ENCODE peak calls at places on chromosomes 3 and 15, in eight cellular contexts. G is esophagus squamous epithelium, K is spleen, E is GM12891, I is upper lobe of left lung, L is heart left ventricle, S is tibial nerve, C is adrenal gland. Z is an unnamed sample.

GRCh38 chr15:63953524-63953923 is 92.8 kb downstream of the DAPK2 start:
- DNase-seq in G (no peak), K (no peak), E (no peak), I (no peak), L (no peak), S (no peak), C (peak), Z (no peak)

GRCh38 chr15:39579487-39580116 is 1.3 kb upstream of the THBS1 start:
- DNase-seq in G (no peak), K (no peak), E (no peak), I (peak), L (peak), S (peak), C (peak), Z (peak)

GRCh38 chr3:195823998-195824397 is 12.3 kb upstream of the MUC4 start:
- DNase-seq in G (no peak), K (no peak), E (no peak), I (no peak), L (no peak), S (no peak), C (peak), Z (no peak)

GRCh38 chr3:147699175-147699838 is 290.1 kb downstream of the ZIC1 start:
- DNase-seq in G (no peak), K (no peak), E (no peak), I (no peak), L (no peak), S (no peak), C (no peak), Z (no peak)

GRCh38 chr3:119647177-119647576 is 13.2 kb downstream of the POPDC2 start:
- DNase-seq in G (no peak), K (no peak), E (no peak), I (no peak), L (peak), S (no peak), C (no peak), Z (no peak)

GRCh38 chr3:10443791-10444429 is 61.5 kb downstream of the ATP2B2 start:
- DNase-seq in G (no peak), K (peak), E (no peak), I (no peak), L (no peak), S (no peak), C (no peak), Z (no peak)

GRCh38 chr3:120552184-120553020 is 43.7 kb upstream of the NDUFB4 start:
- DNase-seq in G (no peak), K (no peak), E (no peak), I (no peak), L (peak), S (no peak), C (no peak), Z (no peak)

GRCh38 chr15:69648775-69649735 is 196.4 kb downstream of the RPLP1 start:
- DNase-seq in G (no peak), K (no peak), E (no peak), I (no peak), L (no peak), S (no peak), C (no peak), Z (no peak)

GRCh38 chr3:15903776-15904720 is 106.3 kb upstream of the ANKRD28 start:
- DNase-seq in G (no peak), K (no peak), E (no peak), I (no peak), L (peak), S (no peak), C (peak), Z (peak)

GRCh38 chr3:15903164-15903563 is 105.4 kb upstream of the ANKRD28 start:
- DNase-seq in G (no peak), K (no peak), E (no peak), I (no peak), L (peak), S (peak), C (peak), Z (peak)

GRCh38 chr3:15899438-15899837 is 101.7 kb upstream of the ANKRD28 start:
- DNase-seq in G (no peak), K (no peak), E (no peak), I (no peak), L (no peak), S (no peak), C (no peak), Z (no peak)

GRCh38 chr3:15905041-15905440 is 107.3 kb upstream of the ANKRD28 start:
- DNase-seq in G (no peak), K (no peak), E (no peak), I (no peak), L (no peak), S (no peak), C (no peak), Z (no peak)
- TF ChIP-seq POLR2A in G (no peak), K (no peak), E (no peak), I (no peak), L (no peak), S (no peak), C (no peak), Z (no peak)

GRCh38 chr3:9396632-9397330 is 634 bp upstream of the SETD5 start:
- DNase-seq in G (peak), K (peak), E (peak), I (peak), L (peak), S (peak), C (peak), Z (peak)
- TF ChIP-seq POLR2A in G (peak), K (peak), E (peak), I (no peak), L (no peak), S (no peak), C (no peak), Z (no peak)

DNA sequence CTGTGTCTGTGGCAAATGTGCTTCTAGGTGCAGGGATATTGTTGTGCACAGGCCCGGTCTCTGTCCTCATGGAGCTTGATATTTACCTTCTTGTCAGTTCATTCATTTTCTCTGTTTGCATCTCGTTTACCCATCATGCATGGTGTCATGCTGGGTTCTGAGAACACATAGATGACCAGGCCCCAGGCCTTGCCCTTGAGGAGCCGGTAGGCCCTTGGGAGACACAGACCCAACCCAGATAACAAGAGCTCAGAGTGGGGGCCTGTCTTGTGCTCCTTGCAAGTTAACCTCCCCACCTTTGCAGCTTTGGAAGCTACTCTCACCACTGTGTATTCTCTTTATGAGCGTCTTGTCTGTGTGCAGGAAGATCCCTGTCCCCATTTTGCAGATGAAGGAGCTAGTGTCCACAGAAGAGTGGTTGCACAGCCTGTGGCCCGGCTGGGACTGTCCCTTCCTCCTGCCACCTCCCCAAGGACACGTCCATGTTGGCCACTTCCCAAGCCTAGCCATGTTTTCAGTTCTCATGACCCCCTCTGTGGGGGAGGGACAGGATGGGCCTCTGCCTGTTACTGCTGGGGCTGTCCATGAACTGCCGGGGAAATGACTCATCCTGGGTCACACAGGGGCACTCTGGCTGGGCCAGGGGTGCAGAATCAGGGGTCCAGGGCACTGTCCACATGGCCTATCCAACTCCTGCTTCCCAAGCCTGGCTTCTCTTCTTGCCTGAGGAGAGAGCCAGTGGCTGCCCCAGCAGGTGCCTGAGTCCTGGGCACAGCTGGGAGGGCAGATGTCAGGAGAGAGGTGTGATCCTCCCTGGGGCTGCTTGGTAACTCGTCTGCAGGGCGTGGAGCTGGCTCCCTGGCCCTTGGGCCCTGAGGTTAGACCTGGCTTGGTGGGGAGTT is 3.4 kb downstream of the SNX33 start:
- DNase-seq in G (no peak), K (peak), E (no peak), I (no peak), L (peak), S (no peak), C (peak), Z (no peak)
- TF ChIP-seq POLR2A in G (no peak), K (no peak), E (no peak), I (no peak), L (no peak), S (no peak), C (no peak), Z (no peak)

DNA sequence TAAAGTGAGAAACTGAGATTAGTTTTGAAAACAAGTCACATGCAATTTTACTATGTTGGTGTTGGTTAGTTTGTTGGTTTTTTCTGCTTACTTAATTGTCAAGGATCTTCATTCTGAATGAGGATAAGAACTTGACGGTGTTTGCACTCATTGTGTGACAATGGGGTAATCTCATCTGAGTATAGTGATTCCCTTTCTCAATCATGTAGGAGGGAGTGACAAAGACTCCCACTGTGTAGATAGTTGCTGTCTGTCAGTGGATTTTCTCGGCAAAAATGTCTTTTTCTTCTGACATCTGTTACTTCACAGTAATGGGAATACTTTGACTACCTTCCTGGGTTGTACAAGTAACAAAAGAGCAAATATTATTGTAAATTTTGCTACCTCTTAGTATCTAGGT is 23.5 kb downstream of the KCNH8 start:
- DNase-seq in G (no peak), K (no peak), E (no peak), I (no peak), L (no peak), S (no peak), C (no peak), Z (no peak)
- TF ChIP-seq POLR2A in G (no peak), K (no peak), E (no peak), I (no peak), L (no peak), S (no peak), C (no peak), Z (no peak)

DNA sequence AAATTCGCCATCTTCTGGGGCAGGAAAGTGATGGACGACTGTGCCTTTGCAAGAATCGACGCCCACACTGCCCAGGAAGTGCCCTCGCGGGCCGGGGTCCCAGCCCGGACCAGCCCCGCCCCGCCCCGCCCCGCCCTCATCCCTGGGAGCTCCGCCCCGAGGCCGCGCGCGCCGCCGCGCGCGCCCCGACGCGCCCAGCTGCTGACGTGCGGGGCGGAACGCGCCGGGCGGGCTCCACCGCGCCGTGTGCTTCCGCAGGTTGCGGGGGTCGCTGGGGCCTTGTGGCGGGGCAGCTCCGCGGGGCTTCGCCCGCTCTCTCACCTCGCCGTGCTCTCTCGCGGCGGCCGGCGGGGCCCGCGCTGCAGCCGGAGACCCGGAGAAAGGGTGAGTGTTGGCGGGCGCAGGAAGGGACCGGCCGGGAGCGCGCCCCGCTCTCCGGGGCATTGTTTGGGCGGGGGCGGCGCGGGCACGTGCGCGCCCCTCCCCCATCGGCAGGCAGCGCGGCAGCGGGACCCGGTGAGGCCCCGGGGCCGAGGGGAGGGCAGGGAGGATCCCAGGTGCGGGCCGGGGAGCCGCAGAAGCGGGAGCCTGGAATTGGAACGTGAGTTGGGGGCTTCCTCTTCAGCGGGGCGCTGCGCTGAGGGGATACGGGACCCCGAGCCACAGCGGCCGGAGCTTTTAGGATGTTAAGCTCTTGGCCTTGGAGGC is at the start of gene YEATS2:
- DNase-seq in G (peak), K (peak), E (peak), I (peak), L (peak), S (peak), C (peak), Z (peak)
- TF ChIP-seq POLR2A in G (no peak), K (no peak), E (peak), I (peak), L (no peak), S (peak), C (no peak), Z (peak)

GRCh38 chr3:44734646-44735168 is 5.3 kb downstream of the ZNF501 start:
- DNase-seq in G (no peak), K (no peak), E (no peak), I (no peak), L (no peak), S (no peak), C (no peak), Z (no peak)

GRCh38 chr3:44729384-44729910 is at the start of gene ZNF501:
- DNase-seq in G (peak), K (peak), E (peak), I (peak), L (peak), S (peak), C (peak), Z (peak)
- TF ChIP-seq POLR2A in G (no peak), K (no peak), E (peak), I (peak), L (no peak), S (peak), C (peak), Z (no peak)

GRCh38 chr3:53160660-53161344 is at the start of gene PRKCD:
- DNase-seq in G (peak), K (peak), E (peak), I (peak), L (peak), S (peak), C (peak), Z (peak)
- TF ChIP-seq POLR2A in G (no peak), K (no peak), E (peak), I (peak), L (no peak), S (peak), C (peak), Z (peak)

GRCh38 chr15:90648137-90649070 is 68.7 kb upstream of the BLM start:
- DNase-seq in G (peak), K (no peak), E (no peak), I (no peak), L (peak), S (peak), C (peak), Z (peak)
- TF ChIP-seq POLR2A in G (peak), K (no peak), E (no peak), I (peak), L (no peak), S (no peak), C (no peak), Z (no peak)

DNA sequence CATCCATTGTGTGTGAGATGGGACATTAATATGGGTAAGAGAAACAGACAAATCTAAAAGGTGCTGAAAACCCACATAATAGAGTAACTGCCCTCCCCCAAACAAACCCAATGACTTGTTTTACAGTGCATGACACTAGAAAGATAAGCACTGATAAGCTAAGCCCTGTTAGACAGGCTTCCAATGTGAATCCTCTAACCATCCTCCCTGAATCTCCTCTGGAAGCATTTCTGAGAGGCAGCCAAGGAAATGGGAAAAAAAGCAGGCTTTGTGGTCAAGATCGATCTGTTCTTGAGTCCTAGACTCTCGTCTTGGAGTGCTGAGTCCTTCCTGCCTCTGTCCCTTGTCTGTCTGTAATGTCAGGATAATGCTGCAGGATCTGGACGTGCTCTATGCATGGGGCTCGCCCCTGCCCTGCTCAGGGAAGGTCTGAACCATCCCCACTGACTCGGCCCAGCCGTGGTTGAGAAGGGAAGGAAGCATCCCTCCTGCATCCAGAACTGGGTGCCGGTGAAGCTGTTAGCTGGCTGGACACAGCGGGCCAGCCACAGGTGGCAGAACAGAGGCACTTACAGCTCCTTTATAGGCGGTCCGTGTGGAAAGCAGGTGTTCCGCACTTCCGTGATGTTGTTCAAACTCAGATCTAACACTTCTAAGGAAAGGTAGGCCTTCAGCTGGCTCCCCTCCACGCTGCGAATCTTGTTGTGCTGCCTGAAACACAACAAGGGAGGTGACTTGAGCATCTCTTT is 84.1 kb downstream of the LRIG1 start:
- DNase-seq in G (no peak), K (no peak), E (no peak), I (peak), L (no peak), S (no peak), C (no peak), Z (no peak)
- TF ChIP-seq POLR2A in G (no peak), K (no peak), E (no peak), I (no peak), L (no peak), S (no peak), C (no peak), Z (no peak)